ENCODE peak calls at places on chromosomes 13 and 19, in eight cellular contexts. P is neuronal stem cell, H is OCI-LY7, Q is A549, V is GM23248, I is PC-9, R is neural progenitor cell, C is DND-41. T is an unnamed sample.

GRCh38 chr19:2756477-2756876 is 16.7 kb upstream of the SLC39A3 start:
- DNase-seq in P (no peak), H (no peak), Q (no peak), V (no peak), I (no peak), R (no peak), C (no peak), T (no peak)

GRCh38 chr13:38954291-38954690 is 36.3 kb downstream of the STOML3 start:
- DNase-seq in P (no peak), H (no peak), Q (no peak), V (peak), I (no peak), R (no peak), C (no peak), T (peak)

GRCh38 chr13:110239280-110240120 is 67.5 kb downstream of the COL4A1 start:
- DNase-seq in P (no peak), H (no peak), Q (no peak), V (peak), I (no peak), R (no peak), C (no peak), T (peak)

GRCh38 chr19:45599286-45599685 is 2.7 kb downstream of the GPR4 start:
- DNase-seq in P (no peak), H (no peak), Q (no peak), V (no peak), I (peak), R (peak), C (no peak), T (no peak)

GRCh38 chr19:39052243-39052746 is 19.9 kb upstream of the FBXO27 start:
- DNase-seq in P (peak), H (peak), Q (peak), V (peak), I (peak), R (peak), C (peak), T (peak)

GRCh38 chr13:45482571-45483173 is 17.9 kb downstream of the COG3 start:
- DNase-seq in P (no peak), H (no peak), Q (no peak), V (peak), I (no peak), R (no peak), C (no peak), T (peak)

GRCh38 chr19:41753936-41754529 is 1.3 kb upstream of the CEACAM6 start:
- DNase-seq in P (peak), H (peak), Q (peak), V (peak), I (no peak), R (peak), C (peak), T (peak)

GRCh38 chr13:103238441-103238840 is 172.2 kb upstream of the SLC10A2 start:
- DNase-seq in P (no peak), H (no peak), Q (no peak), V (no peak), I (no peak), R (no peak), C (no peak), T (no peak)

GRCh38 chr19:17021793-17022590 is 4.6 kb downstream of the CPAMD8 start:
- DNase-seq in P (no peak), H (no peak), Q (no peak), V (peak), I (peak), R (no peak), C (no peak), T (peak)

GRCh38 chr19:35931874-35932202 is 4.3 kb upstream of the LRFN3 start:
- DNase-seq in P (no peak), H (no peak), Q (no peak), V (no peak), I (no peak), R (no peak), C (no peak), T (no peak)

GRCh38 chr19:49149652-49150105 is 5.5 kb downstream of the HRC start:
- DNase-seq in P (peak), H (peak), Q (peak), V (peak), I (peak), R (peak), C (no peak), T (peak)

GRCh38 chr13:76667551-76667950 is 218.7 kb downstream of the KCTD12 start:
- DNase-seq in P (no peak), H (no peak), Q (no peak), V (peak), I (no peak), R (no peak), C (no peak), T (peak)

GRCh38 chr19:918152-918437 is 962 bp downstream of the KISS1R start:
- DNase-seq in P (no peak), H (no peak), Q (no peak), V (no peak), I (no peak), R (no peak), C (no peak), T (no peak)
- H3K4me2 ChIP-seq in P (peak), H (peak), Q (peak), V (no peak), I (peak), R (peak), C (no peak), T (no peak)

GRCh38 chr13:112959206-112959605 is 9.8 kb upstream of the MCF2L start:
- DNase-seq in P (no peak), H (no peak), Q (no peak), V (no peak), I (no peak), R (no peak), C (no peak), T (no peak)
- H3K4me2 ChIP-seq in P (no peak), H (no peak), Q (no peak), V (no peak), I (no peak), R (no peak), C (no peak), T (no peak)

GRCh38 chr13:50928088-50928487 is 18.5 kb downstream of the RNASEH2B start:
- DNase-seq in P (no peak), H (no peak), Q (no peak), V (no peak), I (no peak), R (no peak), C (no peak), T (no peak)
- H3K4me2 ChIP-seq in P (no peak), H (no peak), Q (no peak), V (no peak), I (no peak), R (no peak), C (no peak), T (no peak)

GRCh38 chr13:44117351-44117750 is 237.6 kb downstream of the LACC1 start:
- DNase-seq in P (no peak), H (peak), Q (no peak), V (peak), I (no peak), R (no peak), C (peak), T (peak)
- H3K4me2 ChIP-seq in P (no peak), H (peak), Q (no peak), V (peak), I (no peak), R (no peak), C (peak), T (peak)

GRCh38 chr13:48012668-48013067 is 11.6 kb upstream of the SUCLA2 start:
- DNase-seq in P (no peak), H (no peak), Q (no peak), V (no peak), I (no peak), R (no peak), C (no peak), T (no peak)

GRCh38 chr13:48014359-48014758 is 13.3 kb upstream of the SUCLA2 start:
- DNase-seq in P (no peak), H (no peak), Q (no peak), V (no peak), I (no peak), R (no peak), C (no peak), T (no peak)

GRCh38 chr13:48006396-48006795 is 5.3 kb upstream of the SUCLA2 start:
- DNase-seq in P (no peak), H (no peak), Q (no peak), V (peak), I (peak), R (no peak), C (no peak), T (no peak)

GRCh38 chr13:48010698-48011097 is 9.6 kb upstream of the SUCLA2 start:
- DNase-seq in P (no peak), H (no peak), Q (no peak), V (no peak), I (no peak), R (no peak), C (no peak), T (no peak)

DNA sequence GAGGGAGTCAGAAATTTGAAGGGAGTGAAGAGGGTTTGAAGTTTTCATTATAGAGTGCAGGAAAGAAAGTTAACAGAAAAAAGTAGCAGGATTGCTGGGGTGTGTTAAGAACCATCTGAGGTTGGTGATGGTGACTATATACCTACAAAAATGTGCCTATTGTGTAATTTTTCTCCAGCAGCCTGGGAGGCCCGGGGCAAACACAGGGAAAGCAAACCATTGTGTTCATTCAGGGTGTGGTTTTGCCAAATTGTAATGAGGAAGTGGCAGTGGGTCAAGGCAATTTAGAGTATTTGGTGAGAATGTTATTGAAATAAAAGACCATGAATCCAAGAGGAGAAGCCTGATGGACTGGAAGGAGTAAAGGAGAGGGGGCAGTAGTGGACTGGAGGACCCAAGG is 8.2 kb upstream of the SUCLA2 start:
- DNase-seq in P (no peak), H (no peak), Q (peak), V (peak), I (peak), R (no peak), C (no peak), T (no peak)
- H3K4me2 ChIP-seq in P (no peak), H (no peak), Q (peak), V (peak), I (peak), R (no peak), C (no peak), T (no peak)

DNA sequence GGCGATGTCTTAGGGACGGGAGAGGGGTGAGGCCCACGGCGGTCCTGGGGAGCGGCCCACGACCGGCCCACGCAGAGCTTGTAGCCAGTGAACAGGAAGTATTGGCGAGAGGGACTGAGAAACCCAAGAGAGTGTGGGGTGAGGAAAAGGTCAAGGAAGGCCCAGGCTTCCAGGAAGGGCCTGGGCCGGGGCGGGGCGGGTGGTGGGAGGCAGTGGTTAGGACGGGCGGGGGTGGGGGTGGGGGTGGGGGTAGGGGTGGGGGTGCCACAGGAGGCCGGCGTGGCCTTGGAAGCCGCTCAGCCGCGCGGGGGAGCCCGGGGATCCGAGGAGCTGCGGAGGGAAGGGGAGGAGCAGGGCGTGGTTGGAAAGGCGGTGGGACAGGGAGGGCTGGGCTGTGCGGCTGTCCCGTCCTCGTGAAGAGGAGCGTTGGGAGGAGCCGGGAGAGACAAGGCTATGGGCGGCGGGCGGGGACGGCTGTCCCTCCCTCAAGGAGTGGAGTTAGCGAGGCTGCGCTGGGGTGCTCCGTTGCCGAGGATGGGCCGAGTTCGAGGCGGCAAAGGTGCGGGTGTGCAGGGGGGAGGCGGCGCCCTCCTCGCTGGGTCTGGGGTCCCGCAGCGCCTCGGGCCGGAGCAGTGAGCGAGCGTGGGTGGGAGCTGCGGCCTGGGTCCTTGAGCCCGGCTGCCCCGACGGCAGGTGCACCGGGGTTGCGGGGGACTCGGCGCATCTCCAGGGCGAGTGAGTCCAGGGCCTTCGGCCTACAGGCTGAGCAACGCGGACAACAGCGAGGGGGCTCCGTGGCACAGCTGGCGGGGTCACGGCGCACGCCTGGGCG is 254.4 kb upstream of the SGCG start:
- DNase-seq in P (no peak), H (no peak), Q (no peak), V (peak), I (no peak), R (peak), C (no peak), T (no peak)
- H3K4me2 ChIP-seq in P (peak), H (no peak), Q (no peak), V (no peak), I (no peak), R (peak), C (no peak), T (no peak)

GRCh38 chr13:30126903-30127428 is 180.4 kb downstream of the KATNAL1 start:
- DNase-seq in P (no peak), H (no peak), Q (no peak), V (peak), I (no peak), R (no peak), C (no peak), T (no peak)

GRCh38 chr13:30128095-30128494 is 179.3 kb downstream of the KATNAL1 start:
- DNase-seq in P (no peak), H (no peak), Q (no peak), V (no peak), I (no peak), R (no peak), C (no peak), T (no peak)

GRCh38 chr13:30123575-30123974 is 183.8 kb downstream of the KATNAL1 start:
- DNase-seq in P (no peak), H (no peak), Q (no peak), V (no peak), I (no peak), R (no peak), C (no peak), T (no peak)

GRCh38 chr13:30124131-30124768 is 183.1 kb downstream of the KATNAL1 start:
- DNase-seq in P (no peak), H (no peak), Q (no peak), V (no peak), I (no peak), R (no peak), C (no peak), T (no peak)

DNA sequence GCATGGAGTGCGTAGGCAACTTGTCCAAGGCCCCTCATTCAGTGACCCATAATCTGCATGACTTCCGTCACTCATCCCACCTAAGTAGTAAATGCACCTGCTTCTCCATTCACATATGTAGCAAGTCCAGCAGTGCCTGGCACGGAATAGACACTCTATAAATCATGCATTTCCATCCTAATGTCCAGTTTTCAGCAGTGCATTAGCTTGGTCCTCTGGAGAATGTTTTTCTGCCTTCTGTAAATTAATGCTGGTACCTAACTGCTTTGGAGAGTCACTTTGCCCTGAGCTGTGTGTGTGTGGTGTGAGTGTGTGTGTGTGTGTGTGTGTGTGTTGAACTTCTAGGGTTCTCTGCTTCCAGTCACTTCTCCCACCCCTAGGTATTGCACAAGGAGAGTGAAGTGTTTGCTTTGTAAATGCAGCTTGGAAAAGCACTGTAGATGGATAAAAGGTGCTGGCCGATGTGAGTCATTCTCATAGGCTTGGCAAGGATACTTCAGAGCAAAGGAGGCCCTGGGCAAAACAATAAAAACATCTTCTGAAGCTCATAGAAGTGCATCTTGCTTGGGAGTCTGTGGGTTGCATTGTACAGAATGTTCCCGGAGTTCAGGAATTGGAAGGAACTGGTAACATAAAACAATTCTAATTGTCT is 181.8 kb downstream of the KATNAL1 start:
- DNase-seq in P (no peak), H (no peak), Q (peak), V (peak), I (peak), R (no peak), C (no peak), T (no peak)
- H3K4me2 ChIP-seq in P (no peak), H (no peak), Q (peak), V (peak), I (no peak), R (no peak), C (no peak), T (no peak)

T was measured in endothelial cell of umbilical vein.